ENCODE peak calls at places on chromosomes 11 and 22, in five cellular contexts. One of them, this sample, is unnamed.

GRCh38 chr22:43861529-43861928 is 784 bp downstream of the SULT4A1 start:
- DNase-seq in fibroblast of the aortic adventitia: peak
- DNase-seq in iPS DF 6.9: no peak
- DNase-seq in esophagus muscularis mucosa: no peak
- DNase-seq in BJ: no peak
- DNase-seq in this sample: no peak

GRCh38 chr11:108223449-108224149 is 732 bp downstream of the ATM start:
- DNase-seq in esophagus muscularis mucosa: no peak
- DNase-seq in iPS DF 6.9: no peak
- DNase-seq in BJ: no peak
- DNase-seq in fibroblast of the aortic adventitia: peak
- DNase-seq in this sample: peak

GRCh38 chr11:46471943-46472661 is 80.5 kb upstream of the CHRM4 start:
- DNase-seq in esophagus muscularis mucosa: no peak
- DNase-seq in BJ: no peak
- DNase-seq in fibroblast of the aortic adventitia: no peak
- DNase-seq in iPS DF 6.9: no peak
- DNase-seq in this sample: no peak

GRCh38 chr11:91773090-91773489 is 451.5 kb upstream of the FAT3 start:
- DNase-seq in fibroblast of the aortic adventitia: no peak
- DNase-seq in BJ: no peak
- DNase-seq in iPS DF 6.9: no peak
- DNase-seq in esophagus muscularis mucosa: no peak
- DNase-seq in this sample: no peak

GRCh38 chr22:22061085-22062077 is 78.8 kb upstream of the TOP3B start:
- DNase-seq in esophagus muscularis mucosa: peak
- DNase-seq in BJ: peak
- DNase-seq in iPS DF 6.9: no peak
- DNase-seq in fibroblast of the aortic adventitia: peak
- DNase-seq in this sample: peak

GRCh38 chr11:73184953-73185671 is 33.0 kb upstream of the P2RY2 start:
- DNase-seq in esophagus muscularis mucosa: no peak
- DNase-seq in BJ: no peak
- DNase-seq in iPS DF 6.9: peak
- DNase-seq in fibroblast of the aortic adventitia: peak
- DNase-seq in this sample: peak

GRCh38 chr11:97361812-97362378 is 972.1 kb downstream of the JRKL start:
- DNase-seq in BJ: no peak
- DNase-seq in esophagus muscularis mucosa: no peak
- DNase-seq in iPS DF 6.9: no peak
- DNase-seq in fibroblast of the aortic adventitia: peak
- DNase-seq in this sample: no peak

GRCh38 chr11:128949791-128950454 is 7.3 kb upstream of the TP53AIP1 start:
- DNase-seq in BJ: no peak
- DNase-seq in iPS DF 6.9: no peak
- DNase-seq in esophagus muscularis mucosa: no peak
- DNase-seq in fibroblast of the aortic adventitia: no peak
- DNase-seq in this sample: peak

GRCh38 chr11:100753144-100753543 is 66.1 kb downstream of the ARHGAP42 start:
- DNase-seq in fibroblast of the aortic adventitia: no peak
- DNase-seq in esophagus muscularis mucosa: no peak
- DNase-seq in iPS DF 6.9: no peak
- DNase-seq in BJ: no peak
- DNase-seq in this sample: no peak

GRCh38 chr22:21837184-21837979 is 30.1 kb downstream of the MAPK1 start:
- DNase-seq in fibroblast of the aortic adventitia: peak
- DNase-seq in BJ: peak
- DNase-seq in iPS DF 6.9: no peak
- DNase-seq in esophagus muscularis mucosa: no peak
- DNase-seq in this sample: peak

GRCh38 chr11:65870307-65870658 is 2.3 kb downstream of the EFEMP2 start:
- DNase-seq in fibroblast of the aortic adventitia: no peak
- DNase-seq in BJ: no peak
- DNase-seq in iPS DF 6.9: no peak
- DNase-seq in esophagus muscularis mucosa: no peak
- DNase-seq in this sample: no peak

GRCh38 chr11:110092577-110093406 is at the start of gene ZC3H12C:
- DNase-seq in fibroblast of the aortic adventitia: peak
- DNase-seq in iPS DF 6.9: no peak
- DNase-seq in esophagus muscularis mucosa: peak
- DNase-seq in BJ: no peak
- DNase-seq in this sample: peak

GRCh38 chr11:3134651-3135490 is 30.2 kb downstream of the OSBPL5 start:
- DNase-seq in BJ: no peak
- DNase-seq in esophagus muscularis mucosa: no peak
- DNase-seq in iPS DF 6.9: no peak
- DNase-seq in fibroblast of the aortic adventitia: no peak
- DNase-seq in this sample: no peak

GRCh38 chr11:91248199-91248807 is 976.3 kb upstream of the FAT3 start:
- DNase-seq in BJ: no peak
- DNase-seq in esophagus muscularis mucosa: no peak
- DNase-seq in fibroblast of the aortic adventitia: peak
- DNase-seq in iPS DF 6.9: no peak
- DNase-seq in this sample: peak

GRCh38 chr11:82682003-82682751 is 51.5 kb downstream of the FAM181B start:
- DNase-seq in BJ: peak
- DNase-seq in esophagus muscularis mucosa: no peak
- DNase-seq in fibroblast of the aortic adventitia: peak
- DNase-seq in iPS DF 6.9: no peak
- DNase-seq in this sample: peak

GRCh38 chr11:68905421-68906360 is 2.0 kb downstream of the IGHMBP2 start:
- DNase-seq in BJ: no peak
- DNase-seq in fibroblast of the aortic adventitia: no peak
- DNase-seq in iPS DF 6.9: no peak
- DNase-seq in esophagus muscularis mucosa: no peak
- DNase-seq in this sample: no peak

GRCh38 chr11:63920126-63920869 is 3.3 kb upstream of the RCOR2 start:
- DNase-seq in esophagus muscularis mucosa: no peak
- DNase-seq in iPS DF 6.9: no peak
- DNase-seq in fibroblast of the aortic adventitia: peak
- DNase-seq in BJ: no peak
- DNase-seq in this sample: no peak

GRCh38 chr22:25125693-25126357 is 73.8 kb upstream of the CRYBB3 start:
- DNase-seq in esophagus muscularis mucosa: no peak
- DNase-seq in iPS DF 6.9: no peak
- DNase-seq in BJ: no peak
- DNase-seq in fibroblast of the aortic adventitia: no peak
- DNase-seq in this sample: no peak

GRCh38 chr11:118529584-118530175 is 1.3 kb upstream of the TMEM25 start:
- DNase-seq in iPS DF 6.9: no peak
- DNase-seq in BJ: no peak
- DNase-seq in esophagus muscularis mucosa: no peak
- DNase-seq in fibroblast of the aortic adventitia: no peak
- DNase-seq in this sample: no peak

GRCh38 chr22:20136603-20136873 is 4.9 kb downstream of the ZDHHC8 start:
- DNase-seq in iPS DF 6.9: no peak
- DNase-seq in esophagus muscularis mucosa: no peak
- DNase-seq in fibroblast of the aortic adventitia: no peak
- DNase-seq in BJ: no peak
- DNase-seq in this sample: no peak

GRCh38 chr11:71431271-71431670 is 16.9 kb downstream of the DHCR7 start:
- DNase-seq in esophagus muscularis mucosa: no peak
- DNase-seq in BJ: no peak
- DNase-seq in iPS DF 6.9: no peak
- DNase-seq in fibroblast of the aortic adventitia: no peak
- DNase-seq in this sample: no peak

GRCh38 chr22:36329217-36330078 is 58.3 kb downstream of the MYH9 start:
- DNase-seq in esophagus muscularis mucosa: no peak
- DNase-seq in fibroblast of the aortic adventitia: peak
- DNase-seq in BJ: peak
- DNase-seq in iPS DF 6.9: peak
- DNase-seq in this sample: peak

DNA sequence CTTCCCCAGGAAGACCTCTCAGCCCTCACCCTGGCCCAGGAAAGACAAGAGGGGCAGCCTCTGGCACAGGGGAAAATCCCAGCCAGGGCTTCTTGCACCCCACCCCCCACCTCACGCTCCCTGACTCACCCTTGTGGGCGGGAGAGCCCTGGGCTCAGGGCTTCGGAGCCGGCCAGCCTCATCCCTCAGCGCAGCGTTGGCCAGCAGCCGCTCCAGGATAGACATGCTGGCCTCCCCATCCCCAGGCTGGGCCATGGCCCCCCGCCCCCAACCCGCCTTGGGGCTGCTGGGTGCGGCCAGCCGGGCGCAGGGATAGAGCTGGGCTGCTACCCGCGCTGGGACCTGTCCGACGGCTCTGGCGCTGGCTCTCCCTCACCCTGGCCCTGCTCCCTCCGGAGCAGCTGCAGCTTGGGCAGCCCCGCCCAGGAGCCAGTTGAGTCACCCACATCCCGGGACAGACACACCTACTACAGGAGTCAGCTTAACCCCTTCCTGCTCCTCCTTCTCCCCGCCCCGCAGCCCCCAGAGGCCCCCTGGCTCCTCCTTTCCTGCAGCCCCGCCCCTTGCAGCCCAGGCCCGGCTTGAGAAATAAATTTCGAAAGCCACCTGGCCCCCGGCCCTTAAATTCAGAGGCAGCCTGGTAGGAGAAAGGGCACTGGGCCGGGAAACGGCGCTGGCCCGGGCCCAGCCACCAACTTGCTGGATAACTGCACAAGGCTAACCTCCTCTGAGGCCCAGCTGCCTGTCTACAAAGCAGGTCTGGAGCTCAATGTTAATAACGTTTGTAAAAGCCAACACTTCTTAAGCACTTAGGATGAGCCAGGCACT is 13.4 kb downstream of the TNKS1BP1 start:
- DNase-seq in iPS DF 6.9: peak
- DNase-seq in fibroblast of the aortic adventitia: peak
- DNase-seq in BJ: peak
- DNase-seq in esophagus muscularis mucosa: peak
- DNase-seq in this sample: peak
- H3K4me3 ChIP-seq in iPS DF 6.9: peak
- H3K4me3 ChIP-seq in fibroblast of the aortic adventitia: peak
- H3K4me3 ChIP-seq in BJ: peak
- H3K4me3 ChIP-seq in esophagus muscularis mucosa: peak
- H3K4me3 ChIP-seq in this sample: peak

GRCh38 chr11:62575156-62575555 is 1.5 kb upstream of the EEF1G start:
- DNase-seq in BJ: no peak
- DNase-seq in esophagus muscularis mucosa: no peak
- DNase-seq in iPS DF 6.9: no peak
- DNase-seq in fibroblast of the aortic adventitia: no peak
- DNase-seq in this sample: no peak

GRCh38 chr11:62573006-62573591 is 592 bp downstream of the EEF1G start:
- DNase-seq in iPS DF 6.9: no peak
- DNase-seq in fibroblast of the aortic adventitia: peak
- DNase-seq in BJ: no peak
- DNase-seq in esophagus muscularis mucosa: no peak
- DNase-seq in this sample: peak

GRCh38 chr11:62573592-62574362 is at the start of gene EEF1G:
- DNase-seq in BJ: peak
- DNase-seq in esophagus muscularis mucosa: peak
- DNase-seq in fibroblast of the aortic adventitia: peak
- DNase-seq in iPS DF 6.9: peak
- DNase-seq in this sample: peak

GRCh38 chr11:62574363-62575057 is 819 bp upstream of the EEF1G start:
- DNase-seq in fibroblast of the aortic adventitia: peak
- DNase-seq in esophagus muscularis mucosa: no peak
- DNase-seq in BJ: no peak
- DNase-seq in iPS DF 6.9: no peak
- DNase-seq in this sample: peak

GRCh38 chr11:62572431-62572830 is 1.3 kb downstream of the EEF1G start:
- DNase-seq in esophagus muscularis mucosa: no peak
- DNase-seq in fibroblast of the aortic adventitia: no peak
- DNase-seq in iPS DF 6.9: no peak
- DNase-seq in BJ: no peak
- DNase-seq in this sample: no peak
- H3K4me3 ChIP-seq in esophagus muscularis mucosa: peak
- H3K4me3 ChIP-seq in fibroblast of the aortic adventitia: peak
- H3K4me3 ChIP-seq in iPS DF 6.9: peak
- H3K4me3 ChIP-seq in BJ: peak
- H3K4me3 ChIP-seq in this sample: peak

GRCh38 chr11:67271212-67271547 is 4.9 kb downstream of the GRK2 start:
- DNase-seq in iPS DF 6.9: no peak
- DNase-seq in esophagus muscularis mucosa: no peak
- DNase-seq in fibroblast of the aortic adventitia: no peak
- DNase-seq in BJ: no peak
- DNase-seq in this sample: no peak
- H3K4me3 ChIP-seq in iPS DF 6.9: no peak
- H3K4me3 ChIP-seq in esophagus muscularis mucosa: peak
- H3K4me3 ChIP-seq in fibroblast of the aortic adventitia: no peak
- H3K4me3 ChIP-seq in BJ: no peak
- H3K4me3 ChIP-seq in this sample: no peak

DNA sequence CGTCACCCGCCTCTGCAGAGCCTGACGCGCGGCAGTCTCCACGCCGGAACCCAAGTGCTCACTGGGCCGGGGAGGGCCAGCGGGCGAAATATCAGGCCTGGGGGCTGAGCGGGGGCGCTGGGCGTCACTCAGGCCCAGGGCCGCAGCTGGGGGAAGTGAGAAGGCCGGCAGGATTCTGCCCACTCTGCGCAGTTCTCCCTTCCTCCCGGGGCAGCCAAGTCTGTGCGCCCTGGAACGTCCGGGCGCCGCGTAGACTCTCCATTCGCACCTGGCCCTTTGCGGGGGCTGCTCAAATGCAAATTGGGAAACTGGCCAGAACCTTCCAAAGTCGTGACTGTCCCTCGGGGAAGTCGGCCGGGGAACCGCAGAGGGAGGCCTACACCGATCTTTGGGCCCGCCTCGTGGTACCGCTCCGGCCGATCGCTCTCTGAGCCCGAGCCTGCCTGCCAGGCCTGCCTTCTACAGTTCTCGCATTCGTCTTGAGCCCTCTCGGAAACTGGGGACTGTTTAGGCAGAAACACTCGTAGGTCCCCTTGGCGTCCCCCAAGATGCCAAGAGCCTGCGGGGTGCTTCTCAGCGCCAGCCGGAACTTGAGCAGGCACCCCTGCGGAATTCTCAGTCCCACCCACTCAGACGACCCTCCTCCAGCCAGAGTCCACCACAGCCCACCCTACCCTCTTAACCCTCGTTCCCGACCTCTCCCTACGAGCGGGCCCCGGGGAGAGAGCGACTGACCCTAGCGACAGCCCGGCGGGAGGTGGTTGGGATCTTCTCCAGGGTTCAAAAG is 2.1 kb upstream of the SLC6A5 start:
- DNase-seq in iPS DF 6.9: no peak
- DNase-seq in BJ: no peak
- DNase-seq in fibroblast of the aortic adventitia: no peak
- DNase-seq in esophagus muscularis mucosa: no peak
- DNase-seq in this sample: no peak
- H3K4me3 ChIP-seq in iPS DF 6.9: peak
- H3K4me3 ChIP-seq in BJ: no peak
- H3K4me3 ChIP-seq in fibroblast of the aortic adventitia: no peak
- H3K4me3 ChIP-seq in esophagus muscularis mucosa: peak
- H3K4me3 ChIP-seq in this sample: no peak

GRCh38 chr22:49645257-49645656 is 182.4 kb downstream of the BRD1 start:
- DNase-seq in fibroblast of the aortic adventitia: no peak
- DNase-seq in BJ: no peak
- DNase-seq in esophagus muscularis mucosa: no peak
- DNase-seq in iPS DF 6.9: no peak
- DNase-seq in this sample: no peak
- H3K4me3 ChIP-seq in fibroblast of the aortic adventitia: no peak
- H3K4me3 ChIP-seq in BJ: no peak
- H3K4me3 ChIP-seq in esophagus muscularis mucosa: no peak
- H3K4me3 ChIP-seq in iPS DF 6.9: no peak
- H3K4me3 ChIP-seq in this sample: no peak